ENCODE peak calls at places on chromosomes 1 and 21, in four cellular contexts. S, I, T and P are unnamed samples.

GRCh38 chr21:43195131-43196021 is 26.6 kb downstream of the CRYAA start:
- DNase-seq in S (peak), I (no peak), T (peak), P (no peak)

GRCh38 chr1:156025873-156026272 is 5.1 kb upstream of the SSR2 start:
- DNase-seq in S (no peak), I (peak), T (no peak), P (no peak)

GRCh38 chr1:96596226-96596625 is 125.4 kb upstream of the PTBP2 start:
- DNase-seq in S (no peak), I (peak), T (no peak), P (no peak)

GRCh38 chr1:9905010-9905409 is 5.1 kb downstream of the CTNNBIP1 start:
- DNase-seq in S (no peak), I (no peak), T (no peak), P (no peak)

GRCh38 chr1:232452137-232452536 is 177.8 kb downstream of the SIPA1L2 start:
- DNase-seq in S (no peak), I (no peak), T (no peak), P (no peak)

GRCh38 chr1:170296211-170296610 is 150.5 kb downstream of the NTMT2 start:
- DNase-seq in S (no peak), I (no peak), T (no peak), P (no peak)

GRCh38 chr1:192439373-192440025 is 122.7 kb downstream of the RGS21 start:
- DNase-seq in S (no peak), I (no peak), T (no peak), P (no peak)

GRCh38 chr1:178485467-178486098 is 11.2 kb downstream of the CLEC20A start:
- DNase-seq in S (no peak), I (no peak), T (no peak), P (no peak)

GRCh38 chr21:29656504-29657227 is 283.1 kb downstream of the GRIK1 start:
- DNase-seq in S (no peak), I (no peak), T (no peak), P (no peak)

GRCh38 chr1:43214465-43215444 is 42.6 kb downstream of the CFAP57 start:
- DNase-seq in S (no peak), I (no peak), T (no peak), P (no peak)

GRCh38 chr1:236753554-236753953 is 41.5 kb upstream of the MTR start:
- DNase-seq in S (no peak), I (peak), T (no peak), P (no peak)

GRCh38 chr21:42781150-42781980 is 98.0 kb downstream of the WDR4 start:
- DNase-seq in S (no peak), I (no peak), T (no peak), P (no peak)

GRCh38 chr1:42737257-42737656 is 2.8 kb downstream of the CLDN19 start:
- DNase-seq in S (no peak), I (peak), T (no peak), P (peak)

GRCh38 chr1:67732750-67733151 is 47.8 kb downstream of the GADD45A start:
- DNase-seq in S (no peak), I (peak), T (no peak), P (no peak)

GRCh38 chr1:236159704-236160539 is 17.6 kb downstream of the GPR137B start:
- DNase-seq in S (no peak), I (no peak), T (peak), P (peak)

GRCh38 chr21:33843216-33843615 is 72.4 kb downstream of the ATP5PO start:
- DNase-seq in S (no peak), I (no peak), T (no peak), P (no peak)

GRCh38 chr1:62401034-62401433 is 35.8 kb upstream of the USP1 start:
- DNase-seq in S (no peak), I (no peak), T (no peak), P (no peak)

GRCh38 chr1:221824025-221824424 is 82.1 kb upstream of the DUSP10 start:
- DNase-seq in S (no peak), I (no peak), T (no peak), P (no peak)

GRCh38 chr1:48603222-48603621 is 131.2 kb upstream of the SPATA6 start:
- DNase-seq in S (no peak), I (no peak), T (no peak), P (no peak)

GRCh38 chr21:37568415-37568814 is 201.8 kb downstream of the DYRK1A start:
- DNase-seq in S (no peak), I (no peak), T (peak), P (no peak)

GRCh38 chr1:64744492-64745180 is at the start of gene RAVER2:
- DNase-seq in S (no peak), I (no peak), T (peak), P (no peak)

GRCh38 chr1:24910751-24911650 is 19.1 kb downstream of the RUNX3 start:
- DNase-seq in S (no peak), I (no peak), T (no peak), P (no peak)

GRCh38 chr1:74280642-74281396 is 45.6 kb downstream of the TNNI3K start:
- DNase-seq in S (no peak), I (no peak), T (no peak), P (no peak)

GRCh38 chr1:86753700-86754099 is 49.3 kb downstream of the SH3GLB1 start:
- DNase-seq in S (no peak), I (peak), T (no peak), P (no peak)

DNA sequence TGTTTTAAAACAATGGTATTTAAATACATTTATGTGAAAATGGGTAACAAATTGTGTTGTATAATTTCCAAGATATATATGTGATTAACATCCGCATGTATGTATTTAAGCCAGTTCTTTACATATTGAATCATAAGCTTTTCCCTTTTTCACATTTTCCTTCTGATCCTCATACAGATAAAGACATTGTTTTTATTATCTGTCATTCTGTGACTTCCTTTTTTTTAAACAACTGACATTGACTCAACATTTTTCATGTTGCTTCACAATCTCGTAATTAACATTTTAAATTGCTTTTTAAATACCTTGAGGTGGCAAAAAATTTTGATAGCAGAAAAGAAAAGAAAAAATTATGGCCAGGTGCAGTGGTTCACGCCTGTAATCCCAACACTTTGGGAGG is 1.4 kb downstream of the STXBP3 start:
- DNase-seq in S (no peak), I (no peak), T (no peak), P (no peak)
- H3K4me3 ChIP-seq in S (no peak), I (peak), T (peak), P (no peak)

GRCh38 chr1:230043102-230043501 is 23.9 kb upstream of the GALNT2 start:
- DNase-seq in S (no peak), I (no peak), T (no peak), P (no peak)

GRCh38 chr1:230048322-230048721 is 18.7 kb upstream of the GALNT2 start:
- DNase-seq in S (no peak), I (no peak), T (no peak), P (no peak)

GRCh38 chr1:230048922-230049321 is 18.1 kb upstream of the GALNT2 start:
- DNase-seq in S (no peak), I (no peak), T (no peak), P (no peak)

GRCh38 chr1:230047114-230047865 is 19.7 kb upstream of the GALNT2 start:
- DNase-seq in S (no peak), I (no peak), T (no peak), P (no peak)

GRCh38 chr1:230044729-230045128 is 22.3 kb upstream of the GALNT2 start:
- DNase-seq in S (no peak), I (no peak), T (no peak), P (no peak)
- TF ChIP-seq CTCF in S (no peak), I (no peak), T (no peak), P (no peak)

DNA sequence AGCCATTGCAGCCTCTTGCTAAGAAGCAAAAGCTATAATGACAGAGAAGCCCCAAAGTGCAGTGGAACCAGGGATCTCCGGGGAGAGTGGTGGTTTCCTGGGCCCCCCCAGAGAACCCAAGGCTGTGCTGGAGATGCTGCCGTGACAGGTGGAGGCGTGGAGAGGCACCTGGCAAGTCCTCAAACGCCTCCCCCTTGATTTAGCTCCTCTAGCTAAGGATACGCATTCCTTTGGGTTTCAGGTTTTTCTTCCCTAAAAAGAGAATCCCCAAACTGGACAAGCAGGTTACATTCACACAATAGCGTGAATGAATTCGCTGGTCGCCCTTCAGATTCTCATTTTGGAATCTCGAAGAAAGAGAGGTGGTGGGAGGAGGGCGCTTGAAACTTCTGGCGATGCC is 858 bp upstream of the ATP1A1 start:
- DNase-seq in S (no peak), I (peak), T (no peak), P (no peak)
- H3K4me3 ChIP-seq in S (peak), I (peak), T (peak), P (peak)

DNA sequence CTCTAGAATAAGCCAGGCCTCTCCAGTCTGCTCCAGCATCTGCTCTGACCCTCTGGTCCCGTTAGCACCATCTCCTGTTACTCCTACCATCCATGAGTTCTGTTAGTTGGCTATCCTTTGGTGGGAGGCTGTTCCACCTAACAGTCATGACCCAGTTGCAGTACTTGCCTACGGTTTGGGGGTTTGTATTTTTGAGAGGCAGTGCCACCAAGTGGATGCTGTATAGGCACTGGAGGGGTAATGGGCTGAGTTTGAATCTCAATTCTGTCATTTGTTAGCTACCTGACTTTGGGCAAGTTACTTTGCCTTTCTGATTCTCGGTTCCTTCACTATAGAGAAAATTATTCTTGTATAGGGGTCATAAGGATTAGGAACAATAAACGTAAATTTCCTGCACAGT is 12.1 kb upstream of the C8B start:
- DNase-seq in S (no peak), I (no peak), T (no peak), P (no peak)
- TF ChIP-seq CTCF in S (no peak), I (no peak), T (no peak), P (no peak)

GRCh38 chr1:30759718-30760281 is 2.2 kb upstream of the LAPTM5 start:
- DNase-seq in S (no peak), I (no peak), T (no peak), P (no peak)

GRCh38 chr1:30756545-30757195 is 904 bp downstream of the LAPTM5 start:
- DNase-seq in S (no peak), I (peak), T (peak), P (no peak)

GRCh38 chr1:30758785-30759380 is 1.3 kb upstream of the LAPTM5 start:
- DNase-seq in S (no peak), I (peak), T (no peak), P (peak)

GRCh38 chr1:30757196-30757949 is at the start of gene LAPTM5:
- DNase-seq in S (no peak), I (peak), T (peak), P (no peak)

DNA sequence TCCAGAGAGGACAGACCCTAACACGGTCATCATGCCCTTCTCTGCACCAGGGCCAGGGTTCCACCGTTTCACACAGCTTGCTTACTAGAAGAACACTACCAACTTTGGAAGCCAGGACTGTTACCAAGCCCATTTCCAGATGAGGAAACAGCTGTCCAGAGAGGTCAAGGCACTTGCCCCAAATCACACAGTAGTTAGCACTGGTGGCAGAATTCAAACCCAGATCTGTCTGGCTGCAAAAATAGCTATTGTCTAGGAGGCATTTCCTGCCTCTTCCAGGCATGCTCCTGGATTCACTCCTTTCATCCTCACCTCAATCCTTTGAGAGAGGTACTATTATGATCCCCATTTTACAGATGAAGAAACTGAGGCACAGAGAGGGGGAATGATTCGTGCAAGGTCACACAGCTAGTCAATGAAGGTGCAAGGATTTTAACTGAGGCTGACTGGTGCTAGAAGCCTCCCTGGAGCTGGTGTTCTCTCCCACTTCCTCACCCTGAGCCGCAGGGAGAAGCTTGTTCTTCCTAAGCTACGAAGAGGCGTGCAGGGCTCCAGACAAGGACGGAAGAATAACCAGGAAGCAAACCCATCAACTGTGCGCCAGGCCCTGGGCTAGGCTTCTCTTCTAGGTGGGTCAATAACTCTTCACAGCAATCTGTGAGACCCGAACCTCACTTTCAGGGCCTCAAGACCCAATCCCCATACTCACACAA is 558 bp upstream of the LAPTM5 start:
- DNase-seq in S (no peak), I (no peak), T (no peak), P (no peak)
- H3K4me3 ChIP-seq in S (peak), I (peak), T (no peak), P (peak)

DNA sequence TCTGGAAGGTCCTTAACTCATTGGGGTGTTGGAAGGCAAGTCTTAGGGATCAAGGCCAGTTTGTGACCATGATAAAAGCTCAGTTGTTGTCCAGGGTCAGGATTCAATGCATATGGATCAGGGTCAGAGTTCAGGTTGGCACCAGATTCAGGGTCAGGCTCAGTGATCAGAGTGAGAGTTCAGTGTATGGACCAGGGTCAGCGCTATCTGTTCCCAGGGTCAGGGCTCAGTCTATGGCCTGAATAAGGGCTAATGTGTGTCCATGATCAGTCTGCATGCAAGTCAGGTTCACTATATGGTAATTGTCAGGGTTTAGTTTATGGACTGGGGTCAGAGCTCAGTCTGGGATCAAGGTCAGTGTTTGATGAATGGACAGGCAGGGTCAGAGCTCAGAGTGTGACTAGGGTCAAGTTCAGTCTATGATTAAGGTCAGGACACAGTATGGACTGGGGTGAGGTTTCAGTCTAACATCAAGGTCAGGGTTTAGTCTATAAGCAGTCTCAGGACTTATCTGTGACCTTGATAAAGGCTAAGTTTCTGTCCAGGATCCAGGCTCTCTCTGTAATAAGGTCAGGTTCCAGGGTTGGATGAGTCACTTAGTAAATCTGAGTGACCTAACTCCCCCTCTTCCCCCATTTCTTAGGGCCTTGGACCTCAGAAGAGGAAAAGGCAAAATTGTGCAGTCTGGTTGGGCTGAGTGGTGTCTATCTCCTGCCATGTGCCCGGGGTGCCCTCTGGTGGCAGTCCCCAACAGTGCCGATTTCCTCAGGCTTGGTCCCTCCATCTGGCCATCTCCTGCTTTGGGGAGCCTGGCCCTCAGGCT is 23.8 kb downstream of the KNCN start:
- DNase-seq in S (peak), I (peak), T (peak), P (no peak)
- TF ChIP-seq CTCF in S (peak), I (peak), T (peak), P (peak)

DNA sequence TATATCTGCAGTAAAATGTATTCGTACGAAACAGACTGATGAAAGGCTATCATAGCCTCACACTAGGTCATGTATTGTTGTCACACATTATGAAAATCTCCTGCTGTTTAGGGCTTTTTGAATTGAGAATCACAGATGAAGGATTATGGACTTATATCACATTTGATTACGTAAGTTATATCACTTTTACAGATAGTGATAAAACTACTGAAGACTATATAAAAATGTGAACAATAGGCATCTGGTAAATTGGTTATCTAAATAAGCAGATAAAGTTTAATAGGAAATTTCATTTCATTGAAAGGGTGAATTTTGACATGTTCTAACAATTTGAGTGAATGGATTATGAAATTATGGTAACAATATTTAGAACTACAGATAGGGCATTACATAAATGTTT is 20.0 kb downstream of the LAMC1 start:
- DNase-seq in S (no peak), I (no peak), T (no peak), P (no peak)
- H3K4me3 ChIP-seq in S (no peak), I (no peak), T (no peak), P (no peak)

DNA sequence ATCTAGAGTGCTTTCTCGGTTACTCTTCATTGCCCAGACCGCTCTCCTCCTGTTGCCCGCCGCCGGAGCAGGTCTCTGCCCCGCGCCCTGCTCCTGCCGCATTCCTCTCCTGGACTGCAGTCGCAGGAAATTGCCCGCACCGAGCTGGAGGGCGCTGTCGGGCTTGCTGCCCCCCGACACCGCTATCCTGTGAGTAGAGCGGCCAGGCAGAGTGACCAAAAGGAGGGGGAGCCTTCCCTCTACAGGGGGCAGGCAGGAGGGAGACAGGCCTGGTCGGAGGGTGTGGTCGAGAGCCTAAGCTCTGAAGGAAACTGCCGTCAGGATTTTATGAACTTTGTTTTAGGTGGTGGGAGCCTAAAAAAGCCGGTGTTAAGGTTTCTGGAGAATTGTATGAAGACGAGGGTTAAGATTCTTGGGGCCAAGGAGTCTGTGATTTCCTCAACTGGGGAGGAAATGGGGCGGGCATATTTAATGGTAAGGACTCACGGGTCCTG is 506 bp downstream of the LRIG2 start:
- DNase-seq in S (peak), I (no peak), T (peak), P (no peak)
- TF ChIP-seq CTCF in S (no peak), I (peak), T (no peak), P (peak)